ENCODE peak calls at places on chromosomes 7 and 10, in ten cellular contexts. U, P, D, F, X, C, Q, J, G and Z are unnamed samples.

GRCh38 chr7:92830532-92831110 is 5.8 kb downstream of the CDK6 start:
- DNase-seq in U (no peak), P (no peak), D (no peak), F (no peak), X (no peak), C (no peak), Q (no peak), J (no peak), G (no peak), Z (no peak)

GRCh38 chr7:75616421-75617167 is 122.1 kb downstream of the HIP1 start:
- DNase-seq in U (no peak), P (no peak), D (no peak), F (no peak), X (no peak), C (no peak), Q (no peak), J (no peak), G (no peak), Z (no peak)

GRCh38 chr7:28750981-28751380 is 207.1 kb downstream of the TRIL start:
- DNase-seq in U (no peak), P (no peak), D (no peak), F (no peak), X (no peak), C (no peak), Q (no peak), J (no peak), G (no peak), Z (no peak)

GRCh38 chr7:3152714-3153113 is 109.0 kb upstream of the CARD11 start:
- DNase-seq in U (no peak), P (no peak), D (no peak), F (no peak), X (no peak), C (no peak), Q (no peak), J (peak), G (no peak), Z (no peak)

GRCh38 chr10:34188221-34188620 is 626.9 kb downstream of the PARD3 start:
- DNase-seq in U (no peak), P (no peak), D (no peak), F (no peak), X (no peak), C (no peak), Q (no peak), J (no peak), G (no peak), Z (no peak)

GRCh38 chr7:121302214-121302745 is 26.5 kb upstream of the WNT16 start:
- DNase-seq in U (no peak), P (no peak), D (no peak), F (no peak), X (no peak), C (no peak), Q (no peak), J (peak), G (no peak), Z (no peak)

GRCh38 chr7:45173596-45174327 is 16.2 kb downstream of the RAMP3 start:
- DNase-seq in U (no peak), P (no peak), D (no peak), F (no peak), X (no peak), C (no peak), Q (peak), J (no peak), G (no peak), Z (no peak)

GRCh38 chr7:891805-892204 is 15.5 kb downstream of the GET4 start:
- DNase-seq in U (no peak), P (no peak), D (peak), F (no peak), X (no peak), C (no peak), Q (no peak), J (no peak), G (no peak), Z (no peak)

GRCh38 chr10:416091-416515 is 273.4 kb downstream of the DIP2C start:
- DNase-seq in U (no peak), P (no peak), D (no peak), F (no peak), X (no peak), C (no peak), Q (no peak), J (peak), G (no peak), Z (no peak)

GRCh38 chr10:86397120-86397519 is 30.5 kb upstream of the GRID1 start:
- DNase-seq in U (no peak), P (no peak), D (no peak), F (no peak), X (no peak), C (no peak), Q (no peak), J (no peak), G (no peak), Z (no peak)

GRCh38 chr7:129122751-129123516 is 21.6 kb upstream of the TSPAN33 start:
- DNase-seq in U (no peak), P (no peak), D (no peak), F (no peak), X (no peak), C (no peak), Q (no peak), J (no peak), G (peak), Z (peak)

GRCh38 chr10:106226123-106226522 is 938.4 kb downstream of the SORCS1 start:
- DNase-seq in U (no peak), P (no peak), D (no peak), F (no peak), X (no peak), C (no peak), Q (no peak), J (no peak), G (no peak), Z (no peak)

GRCh38 chr10:70510904-70511303 is 32.3 kb downstream of the PALD1 start:
- DNase-seq in U (no peak), P (no peak), D (no peak), F (no peak), X (no peak), C (no peak), Q (no peak), J (no peak), G (no peak), Z (no peak)

GRCh38 chr7:152363798-152364197 is 72.0 kb downstream of the KMT2C start:
- DNase-seq in U (no peak), P (no peak), D (no peak), F (no peak), X (no peak), C (no peak), Q (no peak), J (no peak), G (no peak), Z (no peak)

GRCh38 chr10:108452483-108453060 is 1288.1 kb upstream of the SORCS1 start:
- DNase-seq in U (no peak), P (no peak), D (no peak), F (no peak), X (no peak), C (no peak), Q (no peak), J (no peak), G (no peak), Z (no peak)

GRCh38 chr10:8058274-8059111 is 4.0 kb downstream of the GATA3 start:
- DNase-seq in U (no peak), P (no peak), D (no peak), F (no peak), X (no peak), C (no peak), Q (no peak), J (no peak), G (no peak), Z (peak)

GRCh38 chr10:81978238-81978637 is 103.2 kb downstream of the NRG3 start:
- DNase-seq in U (no peak), P (peak), D (no peak), F (no peak), X (no peak), C (no peak), Q (no peak), J (peak), G (peak), Z (peak)

GRCh38 chr7:47743898-47744612 is 162.1 kb upstream of the TNS3 start:
- DNase-seq in U (no peak), P (peak), D (no peak), F (no peak), X (no peak), C (no peak), Q (peak), J (no peak), G (peak), Z (no peak)

GRCh38 chr10:76581685-76582084 is 1055.9 kb downstream of the KCNMA1 start:
- DNase-seq in U (no peak), P (no peak), D (no peak), F (no peak), X (peak), C (no peak), Q (no peak), J (no peak), G (peak), Z (no peak)

GRCh38 chr7:127629268-127629854 is 11.4 kb upstream of the PAX4 start:
- DNase-seq in U (peak), P (peak), D (peak), F (peak), X (peak), C (no peak), Q (no peak), J (peak), G (no peak), Z (peak)

GRCh38 chr10:515674-516073 is 173.8 kb downstream of the DIP2C start:
- DNase-seq in U (no peak), P (no peak), D (no peak), F (no peak), X (no peak), C (no peak), Q (no peak), J (peak), G (no peak), Z (no peak)

GRCh38 chr7:95687759-95688343 is 84.5 kb upstream of the DYNC1I1 start:
- DNase-seq in U (peak), P (peak), D (no peak), F (no peak), X (no peak), C (no peak), Q (no peak), J (peak), G (peak), Z (peak)

GRCh38 chr7:139505563-139505962 is 17.9 kb upstream of the CLEC2L start:
- DNase-seq in U (no peak), P (peak), D (no peak), F (no peak), X (no peak), C (no peak), Q (no peak), J (peak), G (no peak), Z (peak)

GRCh38 chr7:6071406-6071805 is 40.2 kb downstream of the ANKRD61 start:
- DNase-seq in U (no peak), P (no peak), D (no peak), F (no peak), X (no peak), C (no peak), Q (no peak), J (peak), G (no peak), Z (no peak)

GRCh38 chr7:73681031-73681430 is 2.2 kb downstream of the DNAJC30 start:
- DNase-seq in U (no peak), P (no peak), D (no peak), F (no peak), X (peak), C (no peak), Q (no peak), J (no peak), G (peak), Z (peak)

GRCh38 chr10:86659721-86660438 is 5.5 kb downstream of the OPN4 start:
- DNase-seq in U (no peak), P (no peak), D (peak), F (no peak), X (no peak), C (no peak), Q (peak), J (no peak), G (no peak), Z (no peak)

GRCh38 chr7:95435422-95435780 is 573 bp upstream of the PON2 start:
- DNase-seq in U (no peak), P (no peak), D (peak), F (no peak), X (no peak), C (no peak), Q (no peak), J (no peak), G (no peak), Z (no peak)

GRCh38 chr10:27504007-27504890 is at the start of gene RAB18:
- DNase-seq in U (peak), P (peak), D (peak), F (peak), X (peak), C (peak), Q (peak), J (peak), G (peak), Z (peak)

GRCh38 chr7:96052860-96053452 is 268.9 kb downstream of the SLC25A13 start:
- DNase-seq in U (no peak), P (no peak), D (no peak), F (no peak), X (no peak), C (no peak), Q (no peak), J (no peak), G (no peak), Z (no peak)

GRCh38 chr7:122166260-122166659 is 22.2 kb upstream of the AASS start:
- DNase-seq in U (no peak), P (no peak), D (no peak), F (no peak), X (no peak), C (no peak), Q (no peak), J (no peak), G (no peak), Z (no peak)

GRCh38 chr10:121753726-121754476 is 155.7 kb upstream of the FGFR2 start:
- DNase-seq in U (no peak), P (no peak), D (no peak), F (no peak), X (no peak), C (peak), Q (no peak), J (peak), G (peak), Z (peak)

GRCh38 chr10:91776266-91776665 is 22.0 kb upstream of the TNKS2 start:
- DNase-seq in U (no peak), P (no peak), D (no peak), F (no peak), X (no peak), C (no peak), Q (no peak), J (no peak), G (no peak), Z (no peak)

GRCh38 chr10:120948889-120949382 is 97.8 kb downstream of the WDR11 start:
- DNase-seq in U (peak), P (peak), D (peak), F (peak), X (peak), C (peak), Q (no peak), J (peak), G (peak), Z (peak)

GRCh38 chr10:95243318-95243617 is 47.5 kb downstream of the PDLIM1 start:
- DNase-seq in U (no peak), P (no peak), D (no peak), F (no peak), X (no peak), C (no peak), Q (no peak), J (no peak), G (no peak), Z (no peak)

GRCh38 chr10:95247200-95247880 is 43.5 kb downstream of the PDLIM1 start:
- DNase-seq in U (no peak), P (no peak), D (no peak), F (no peak), X (no peak), C (peak), Q (no peak), J (no peak), G (peak), Z (no peak)

GRCh38 chr10:95244152-95244551 is 46.7 kb downstream of the PDLIM1 start:
- DNase-seq in U (no peak), P (no peak), D (no peak), F (no peak), X (no peak), C (no peak), Q (no peak), J (no peak), G (no peak), Z (no peak)

GRCh38 chr10:95246582-95247051 is 44.2 kb downstream of the PDLIM1 start:
- DNase-seq in U (peak), P (peak), D (peak), F (peak), X (peak), C (peak), Q (no peak), J (peak), G (peak), Z (peak)

GRCh38 chr10:95245425-95246055 is 45.3 kb downstream of the PDLIM1 start:
- DNase-seq in U (no peak), P (no peak), D (no peak), F (no peak), X (no peak), C (no peak), Q (no peak), J (peak), G (no peak), Z (no peak)
- TF ChIP-seq CTCF in U (no peak), P (no peak), D (no peak), F (no peak), X (no peak), C (no peak), Q (no peak), J (no peak), G (no peak), Z (no peak)

GRCh38 chr7:105589221-105590077 is 8.2 kb upstream of the EFCAB10 start:
- DNase-seq in U (peak), P (peak), D (peak), F (peak), X (peak), C (peak), Q (no peak), J (peak), G (peak), Z (peak)
- TF ChIP-seq CTCF in U (peak), P (peak), D (no peak), F (peak), X (peak), C (peak), Q (peak), J (peak), G (peak), Z (peak)

GRCh38 chr7:100689230-100690135 is 4.6 kb downstream of the GIGYF1 start:
- DNase-seq in U (no peak), P (no peak), D (no peak), F (no peak), X (no peak), C (no peak), Q (no peak), J (no peak), G (no peak), Z (no peak)
- TF ChIP-seq CTCF in U (no peak), P (no peak), D (no peak), F (no peak), X (no peak), C (no peak), Q (no peak), J (no peak), G (no peak), Z (no peak)

GRCh38 chr7:143318661-143319060 is 2.8 kb downstream of the CLCN1 start:
- DNase-seq in U (no peak), P (no peak), D (no peak), F (no peak), X (peak), C (no peak), Q (no peak), J (no peak), G (peak), Z (peak)
- TF ChIP-seq CTCF in U (no peak), P (no peak), D (no peak), F (no peak), X (no peak), C (no peak), Q (peak), J (no peak), G (no peak), Z (no peak)